ENCODE peak calls at places on chromosome 2, in nine cellular contexts. One of them, this sample, is unnamed.

GRCh38 chr2:108325756-108326155 is 37.1 kb downstream of the SULT1C2 start:
- DNase-seq in GDM1: no peak
- DNase-seq in neural crest cell: no peak
- DNase-seq in neural progenitor cell: no peak
- DNase-seq in stomach: no peak
- DNase-seq in ELR: peak
- DNase-seq in activated CD4-positive, alpha-beta T cell treated with anti-CD3 and anti-CD28 coated beads, Interleukin-2, amount 50 U/mL, for 4 hours: no peak
- DNase-seq in activated naive CD4-positive, alpha-beta T cell: no peak
- DNase-seq in CD8-positive, alpha-beta T cell: no peak
- DNase-seq in this sample: no peak

GRCh38 chr2:235444101-235444597 is 49.7 kb upstream of the AGAP1 start:
- DNase-seq in CD8-positive, alpha-beta T cell: no peak
- DNase-seq in neural crest cell: no peak
- DNase-seq in neural progenitor cell: no peak
- DNase-seq in stomach: no peak
- DNase-seq in activated CD4-positive, alpha-beta T cell treated with anti-CD3 and anti-CD28 coated beads, Interleukin-2, amount 50 U/mL, for 4 hours: no peak
- DNase-seq in ELR: no peak
- DNase-seq in activated naive CD4-positive, alpha-beta T cell: no peak
- DNase-seq in GDM1: no peak
- DNase-seq in this sample: no peak

GRCh38 chr2:233445152-233445830 is 91.0 kb downstream of the DGKD start:
- DNase-seq in CD8-positive, alpha-beta T cell: no peak
- DNase-seq in stomach: no peak
- DNase-seq in neural crest cell: no peak
- DNase-seq in activated naive CD4-positive, alpha-beta T cell: no peak
- DNase-seq in GDM1: no peak
- DNase-seq in neural progenitor cell: no peak
- DNase-seq in ELR: no peak
- DNase-seq in activated CD4-positive, alpha-beta T cell treated with anti-CD3 and anti-CD28 coated beads, Interleukin-2, amount 50 U/mL, for 4 hours: no peak
- DNase-seq in this sample: no peak

GRCh38 chr2:127807678-127808353 is 3.2 kb downstream of the WDR33 start:
- DNase-seq in stomach: no peak
- DNase-seq in CD8-positive, alpha-beta T cell: no peak
- DNase-seq in ELR: no peak
- DNase-seq in activated naive CD4-positive, alpha-beta T cell: no peak
- DNase-seq in neural crest cell: no peak
- DNase-seq in neural progenitor cell: no peak
- DNase-seq in activated CD4-positive, alpha-beta T cell treated with anti-CD3 and anti-CD28 coated beads, Interleukin-2, amount 50 U/mL, for 4 hours: no peak
- DNase-seq in GDM1: no peak
- DNase-seq in this sample: no peak

GRCh38 chr2:69975853-69976462 is 14.5 kb upstream of the ASPRV1 start:
- DNase-seq in GDM1: no peak
- DNase-seq in CD8-positive, alpha-beta T cell: no peak
- DNase-seq in neural crest cell: no peak
- DNase-seq in stomach: peak
- DNase-seq in activated CD4-positive, alpha-beta T cell treated with anti-CD3 and anti-CD28 coated beads, Interleukin-2, amount 50 U/mL, for 4 hours: no peak
- DNase-seq in activated naive CD4-positive, alpha-beta T cell: no peak
- DNase-seq in ELR: no peak
- DNase-seq in neural progenitor cell: no peak
- DNase-seq in this sample: no peak

GRCh38 chr2:181570833-181571661 is 85.9 kb downstream of the CERKL start:
- DNase-seq in activated CD4-positive, alpha-beta T cell treated with anti-CD3 and anti-CD28 coated beads, Interleukin-2, amount 50 U/mL, for 4 hours: no peak
- DNase-seq in neural progenitor cell: no peak
- DNase-seq in neural crest cell: no peak
- DNase-seq in ELR: peak
- DNase-seq in activated naive CD4-positive, alpha-beta T cell: no peak
- DNase-seq in stomach: no peak
- DNase-seq in GDM1: no peak
- DNase-seq in CD8-positive, alpha-beta T cell: no peak
- DNase-seq in this sample: no peak

GRCh38 chr2:189086710-189087109 is 92.9 kb downstream of the COL5A2 start:
- DNase-seq in ELR: peak
- DNase-seq in stomach: no peak
- DNase-seq in CD8-positive, alpha-beta T cell: no peak
- DNase-seq in neural progenitor cell: no peak
- DNase-seq in neural crest cell: no peak
- DNase-seq in activated naive CD4-positive, alpha-beta T cell: no peak
- DNase-seq in activated CD4-positive, alpha-beta T cell treated with anti-CD3 and anti-CD28 coated beads, Interleukin-2, amount 50 U/mL, for 4 hours: no peak
- DNase-seq in GDM1: no peak
- DNase-seq in this sample: no peak

GRCh38 chr2:9165625-9166024 is 41.0 kb upstream of the ASAP2 start:
- DNase-seq in ELR: peak
- DNase-seq in GDM1: no peak
- DNase-seq in activated naive CD4-positive, alpha-beta T cell: no peak
- DNase-seq in stomach: no peak
- DNase-seq in neural progenitor cell: no peak
- DNase-seq in CD8-positive, alpha-beta T cell: no peak
- DNase-seq in neural crest cell: no peak
- DNase-seq in activated CD4-positive, alpha-beta T cell treated with anti-CD3 and anti-CD28 coated beads, Interleukin-2, amount 50 U/mL, for 4 hours: no peak
- DNase-seq in this sample: no peak

GRCh38 chr2:73838889-73839539 is 10.3 kb downstream of the STAMBP start:
- DNase-seq in neural crest cell: no peak
- DNase-seq in neural progenitor cell: no peak
- DNase-seq in stomach: no peak
- DNase-seq in activated naive CD4-positive, alpha-beta T cell: no peak
- DNase-seq in ELR: no peak
- DNase-seq in GDM1: no peak
- DNase-seq in activated CD4-positive, alpha-beta T cell treated with anti-CD3 and anti-CD28 coated beads, Interleukin-2, amount 50 U/mL, for 4 hours: no peak
- DNase-seq in CD8-positive, alpha-beta T cell: no peak
- DNase-seq in this sample: no peak

GRCh38 chr2:232891621-232892071 is 21.6 kb downstream of the SNORC start:
- DNase-seq in neural progenitor cell: no peak
- DNase-seq in activated naive CD4-positive, alpha-beta T cell: no peak
- DNase-seq in stomach: no peak
- DNase-seq in neural crest cell: no peak
- DNase-seq in GDM1: no peak
- DNase-seq in activated CD4-positive, alpha-beta T cell treated with anti-CD3 and anti-CD28 coated beads, Interleukin-2, amount 50 U/mL, for 4 hours: no peak
- DNase-seq in ELR: no peak
- DNase-seq in CD8-positive, alpha-beta T cell: no peak
- DNase-seq in this sample: no peak

GRCh38 chr2:46188041-46188715 is 109.0 kb upstream of the EPAS1 start:
- DNase-seq in GDM1: no peak
- DNase-seq in neural crest cell: no peak
- DNase-seq in CD8-positive, alpha-beta T cell: peak
- DNase-seq in stomach: no peak
- DNase-seq in activated naive CD4-positive, alpha-beta T cell: no peak
- DNase-seq in ELR: no peak
- DNase-seq in activated CD4-positive, alpha-beta T cell treated with anti-CD3 and anti-CD28 coated beads, Interleukin-2, amount 50 U/mL, for 4 hours: no peak
- DNase-seq in neural progenitor cell: no peak
- DNase-seq in this sample: no peak

GRCh38 chr2:187541086-187542085 is 12.8 kb downstream of the TFPI start:
- DNase-seq in GDM1: no peak
- DNase-seq in neural crest cell: no peak
- DNase-seq in neural progenitor cell: no peak
- DNase-seq in activated naive CD4-positive, alpha-beta T cell: no peak
- DNase-seq in activated CD4-positive, alpha-beta T cell treated with anti-CD3 and anti-CD28 coated beads, Interleukin-2, amount 50 U/mL, for 4 hours: no peak
- DNase-seq in ELR: peak
- DNase-seq in stomach: no peak
- DNase-seq in CD8-positive, alpha-beta T cell: no peak
- DNase-seq in this sample: no peak

GRCh38 chr2:237441605-237442004 is 27.6 kb upstream of the COL6A3 start:
- DNase-seq in ELR: peak
- DNase-seq in activated naive CD4-positive, alpha-beta T cell: no peak
- DNase-seq in activated CD4-positive, alpha-beta T cell treated with anti-CD3 and anti-CD28 coated beads, Interleukin-2, amount 50 U/mL, for 4 hours: no peak
- DNase-seq in CD8-positive, alpha-beta T cell: no peak
- DNase-seq in neural progenitor cell: no peak
- DNase-seq in neural crest cell: no peak
- DNase-seq in stomach: no peak
- DNase-seq in GDM1: no peak
- DNase-seq in this sample: no peak

GRCh38 chr2:207624170-207625013 is 802 bp downstream of the METTL21A start:
- DNase-seq in activated naive CD4-positive, alpha-beta T cell: peak
- DNase-seq in activated CD4-positive, alpha-beta T cell treated with anti-CD3 and anti-CD28 coated beads, Interleukin-2, amount 50 U/mL, for 4 hours: peak
- DNase-seq in ELR: peak
- DNase-seq in stomach: peak
- DNase-seq in GDM1: peak
- DNase-seq in neural crest cell: peak
- DNase-seq in neural progenitor cell: peak
- DNase-seq in CD8-positive, alpha-beta T cell: peak
- DNase-seq in this sample: peak

GRCh38 chr2:191878576-191879298 is 31.8 kb upstream of the CAVIN2 start:
- DNase-seq in GDM1: no peak
- DNase-seq in activated CD4-positive, alpha-beta T cell treated with anti-CD3 and anti-CD28 coated beads, Interleukin-2, amount 50 U/mL, for 4 hours: no peak
- DNase-seq in activated naive CD4-positive, alpha-beta T cell: no peak
- DNase-seq in ELR: peak
- DNase-seq in neural progenitor cell: no peak
- DNase-seq in CD8-positive, alpha-beta T cell: no peak
- DNase-seq in neural crest cell: no peak
- DNase-seq in stomach: no peak
- DNase-seq in this sample: no peak